ENCODE peak calls at places on chromosome 9, in four cellular contexts. D is HepG2, B is GM12878, A is K562. G is an unnamed sample.

GRCh38 chr9:132447346-132447745 is 37.3 kb downstream of the CFAP77 start:
- DNase-seq in B (no peak), A (peak; percentile 33), D (peak; percentile 21), G (peak; percentile 49)

GRCh38 chr9:117094493-117094892 is 320.4 kb downstream of the ASTN2 start:
- DNase-seq in D (no peak), B (no peak), A (no peak), G (no peak)

GRCh38 chr9:84261082-84261746 is 79.3 kb downstream of the SLC28A3 start:
- DNase-seq in B (peak; percentile 40), A (peak; percentile 55), D (peak; percentile 50), G (peak; percentile 84)

GRCh38 chr9:22114956-22115355 is 105.9 kb upstream of the CDKN2B start:
- DNase-seq in B (no peak), D (no peak), A (no peak), G (no peak)

GRCh38 chr9:123929177-123929869 is 603 bp downstream of the DENND1A start:
- DNase-seq in D (peak; percentile 54), A (peak; percentile 53), B (no peak), G (no peak)

GRCh38 chr9:112325127-112325526 is 8.3 kb downstream of the PTBP3 start:
- DNase-seq in A (peak; percentile 18), D (no peak), B (no peak), G (no peak)

GRCh38 chr9:79687131-79687447 is 115.3 kb downstream of the TLE4 start:
- DNase-seq in D (no peak), B (no peak), A (no peak), G (no peak)

GRCh38 chr9:99433555-99433954 is 211.5 kb downstream of the SEC61B start:
- DNase-seq in B (peak; percentile 49), D (peak; percentile 53), A (peak; percentile 34), G (peak; percentile 23)

GRCh38 chr9:14813336-14814020 is 90.9 kb upstream of the CER1 start:
- DNase-seq in D (no peak), A (no peak), B (no peak), G (no peak)

GRCh38 chr9:73640971-73641370 is 489.3 kb downstream of the ANXA1 start:
- DNase-seq in A (no peak), D (no peak), B (peak; percentile 1), G (no peak)

GRCh38 chr9:136054146-136054545 is 40.9 kb downstream of the NACC2 start:
- DNase-seq in D (no peak), A (no peak), B (no peak), G (no peak)

GRCh38 chr9:272251-273213 is 57.9 kb downstream of the DOCK8 start:
- DNase-seq in D (no peak), A (peak; percentile 58), B (peak; percentile 89), G (no peak)

DNA sequence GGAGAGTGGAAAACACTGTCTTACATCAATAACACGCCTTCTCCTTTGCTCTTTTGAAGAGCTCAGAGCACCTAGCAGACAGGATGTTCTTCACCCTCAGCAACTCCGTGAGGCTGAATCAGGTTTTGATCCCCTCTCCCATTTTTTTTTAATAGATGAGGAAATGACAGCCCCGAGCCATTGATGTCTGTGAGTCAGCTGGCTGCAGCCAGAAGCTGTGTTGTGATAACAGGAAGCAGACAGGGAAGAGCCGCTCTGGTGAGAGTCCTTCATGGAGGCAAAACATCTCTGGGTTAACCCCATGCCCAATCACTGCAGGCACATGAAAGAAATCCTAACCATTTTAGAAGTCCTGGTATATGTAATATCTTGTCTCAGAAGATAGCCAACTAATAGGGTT is 568.8 kb downstream of the CCDC171 start:
- DNase-seq in D (no peak), A (no peak), B (no peak), G (no peak)
- TF ChIP-seq FOXK2 in D (no peak), A (no peak), B (no peak), G (no peak)

GRCh38 chr9:70590264-70590646 is 175.8 kb upstream of the KLF9 start:
- DNase-seq in D (no peak), B (no peak), A (no peak), G (no peak)

GRCh38 chr9:70587143-70587710 is 172.8 kb upstream of the KLF9 start:
- DNase-seq in B (no peak), D (no peak), A (no peak), G (no peak)

GRCh38 chr9:70588381-70588780 is 173.9 kb upstream of the KLF9 start:
- DNase-seq in B (no peak), D (no peak), A (no peak), G (no peak)

GRCh38 chr9:70588999-70589398 is 174.5 kb upstream of the KLF9 start:
- DNase-seq in A (no peak), D (no peak), B (no peak), G (no peak)

GRCh38 chr9:70589571-70590263 is 175.3 kb upstream of the KLF9 start:
- DNase-seq in D (no peak), B (no peak), A (no peak), G (no peak)
- TF ChIP-seq BHLHE40 in D (no peak), B (no peak), A (no peak), G (no peak)

DNA sequence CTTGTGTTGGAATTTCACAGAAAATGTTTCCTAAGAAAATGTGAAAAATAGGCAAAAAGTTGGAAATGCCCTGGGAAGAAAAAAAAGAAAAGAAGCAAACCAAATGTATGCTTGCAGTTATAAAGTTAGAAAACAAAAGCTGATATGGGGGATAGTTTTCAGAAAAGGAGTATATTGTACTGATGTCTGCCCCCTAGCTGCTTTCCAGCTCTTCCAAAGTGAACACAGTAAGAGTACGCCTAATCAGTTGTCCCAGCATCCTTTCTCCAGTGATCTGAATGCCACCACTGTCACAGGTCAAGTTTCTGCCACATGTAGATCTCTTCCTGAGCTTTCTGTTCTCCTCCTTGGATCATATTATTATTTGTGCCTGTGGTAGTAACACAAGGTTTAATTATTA is 5.8 kb downstream of the TYRP1 start:
- DNase-seq in A (no peak), D (no peak), B (no peak), G (no peak)
- TF ChIP-seq SP1 in A (no peak), D (no peak), B (no peak), G (no peak)

GRCh38 chr9:82332774-82333152 is 344.2 kb downstream of the SPATA31D1 start:
- DNase-seq in B (no peak), D (no peak), A (no peak), G (no peak)

GRCh38 chr9:82334286-82334685 is 345.7 kb downstream of the SPATA31D1 start:
- DNase-seq in D (no peak), B (no peak), A (no peak), G (no peak)

GRCh38 chr9:82331091-82331490 is 342.5 kb downstream of the SPATA31D1 start:
- DNase-seq in B (no peak), A (no peak), D (no peak), G (no peak)

GRCh38 chr9:82333671-82334070 is 345.1 kb downstream of the SPATA31D1 start:
- DNase-seq in D (no peak), A (no peak), B (no peak), G (no peak)

GRCh38 chr9:82332018-82332773 is 343.6 kb downstream of the SPATA31D1 start:
- DNase-seq in B (no peak), D (no peak), A (no peak), G (no peak)
- TF ChIP-seq FOXK2 in B (no peak), D (no peak), A (no peak), G (no peak)

DNA sequence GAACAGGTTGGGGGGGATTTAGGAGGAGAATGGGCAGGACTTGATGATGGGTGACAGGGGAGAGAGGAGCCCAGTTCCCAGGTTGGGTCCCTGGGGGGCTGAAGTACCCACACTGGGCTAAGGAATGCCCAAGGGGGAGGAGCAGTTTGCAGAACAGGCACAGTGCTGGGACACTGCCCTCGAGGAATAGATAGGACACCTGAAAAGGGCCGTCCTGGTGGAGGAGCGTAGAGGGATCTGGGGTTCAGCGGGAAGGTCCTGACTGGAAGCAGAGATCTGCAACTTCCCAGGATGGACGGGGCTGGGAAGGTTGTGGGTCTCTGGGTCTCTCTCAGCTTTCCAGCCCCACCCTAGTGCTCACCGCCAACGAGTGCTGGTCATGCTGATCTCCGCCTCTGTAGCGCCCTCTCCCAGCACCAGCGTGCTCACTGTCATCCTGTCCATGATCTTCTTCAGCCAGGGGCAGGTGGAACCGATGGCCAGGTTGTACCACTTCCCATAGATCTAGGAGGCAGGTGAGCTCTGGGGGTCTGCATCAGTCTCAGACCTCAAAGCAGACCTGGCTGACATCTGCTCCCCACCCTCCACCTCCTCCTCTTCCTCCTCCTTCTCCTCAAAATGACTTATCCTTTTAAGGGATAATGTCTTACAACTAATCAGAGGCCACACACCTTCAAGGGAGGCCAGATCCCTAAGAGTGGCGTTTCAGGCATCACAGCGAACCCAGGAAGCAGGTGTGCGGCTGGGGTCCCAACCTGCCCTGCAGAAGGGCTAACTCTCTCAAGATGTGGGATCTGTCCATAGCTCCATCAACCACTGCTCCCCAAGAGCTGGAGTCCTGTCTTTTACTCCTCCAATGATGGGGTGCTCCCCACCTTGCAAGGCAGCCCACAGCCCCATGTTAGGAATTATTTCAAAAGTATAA is 1.6 kb downstream of the AMBP start:
- DNase-seq in B (no peak), A (no peak), D (peak; percentile 45), G (no peak)
- TF ChIP-seq BHLHE40 in B (no peak), A (no peak), D (no peak), G (no peak)

GRCh38 chr9:121607434-121608248 is 43.8 kb upstream of the DAB2IP start:
- DNase-seq in D (peak; percentile 65), B (no peak), A (no peak), G (no peak)
- TF ChIP-seq SP1 in D (no peak), B (no peak), A (no peak), G (no peak)

GRCh38 chr9:70097187-70097586 is 53.5 kb downstream of the MAMDC2 start:
- DNase-seq in D (no peak), B (no peak), A (no peak), G (no peak)

GRCh38 chr9:70106571-70106970 is 62.9 kb downstream of the MAMDC2 start:
- DNase-seq in B (no peak), D (no peak), A (no peak), G (no peak)

GRCh38 chr9:70100362-70100761 is 56.7 kb downstream of the MAMDC2 start:
- DNase-seq in D (no peak), B (no peak), A (no peak), G (no peak)

GRCh38 chr9:70105142-70105541 is 61.5 kb downstream of the MAMDC2 start:
- DNase-seq in D (no peak), A (no peak), B (no peak), G (no peak)

GRCh38 chr9:70101265-70101664 is 57.6 kb downstream of the MAMDC2 start:
- DNase-seq in D (no peak), B (no peak), A (no peak), G (no peak)
- TF ChIP-seq FOXK2 in D (no peak), B (no peak), A (no peak), G (no peak)